ENCODE peak calls at places on chromosomes 6 and 20, in five cellular contexts. G is LoVo, B is heart left ventricle, O is NCI-H774, Z is neuronal stem cell. M is an unnamed sample.

GRCh38 chr6:42727084-42727601 is 4.7 kb upstream of the PRPH2 start:
- DNase-seq in O (no peak), G (no peak), Z (no peak), B (peak), M (no peak)

GRCh38 chr6:91812596-91813274 is 1225.9 kb upstream of the MAP3K7 start:
- DNase-seq in O (no peak), B (no peak), G (no peak), Z (no peak), M (no peak)

GRCh38 chr20:35788796-35789195 is 17.0 kb downstream of the PHF20 start:
- DNase-seq in Z (no peak), O (peak), B (no peak), G (no peak), M (no peak)

GRCh38 chr6:148892247-148892646 is 145.4 kb downstream of the UST start:
- DNase-seq in G (no peak), O (no peak), Z (no peak), B (no peak), M (no peak)

GRCh38 chr20:45470262-45470931 is 844 bp downstream of the WFDC2 start:
- DNase-seq in B (no peak), O (peak), Z (peak), G (no peak), M (peak)

GRCh38 chr6:142075516-142076101 is 57.1 kb upstream of the GJE1 start:
- DNase-seq in O (no peak), G (no peak), B (no peak), Z (no peak), M (no peak)

GRCh38 chr6:25942561-25943147 is 12.2 kb upstream of the SLC17A2 start:
- DNase-seq in O (peak), G (peak), Z (peak), B (no peak), M (peak)

GRCh38 chr20:9344080-9344920 is 170.1 kb upstream of the LAMP5 start:
- DNase-seq in Z (no peak), G (no peak), O (no peak), B (peak), M (no peak)

GRCh38 chr6:145086197-145086596 is 649.1 kb downstream of the EPM2A start:
- DNase-seq in Z (no peak), B (peak), O (no peak), G (no peak), M (peak)

GRCh38 chr20:1509237-1509636 is 18.0 kb upstream of the SIRPB2 start:
- DNase-seq in Z (no peak), G (no peak), O (no peak), B (no peak), M (peak)

GRCh38 chr6:111230351-111231077 is 143.2 kb downstream of the SLC16A10 start:
- DNase-seq in G (no peak), O (no peak), Z (no peak), B (no peak), M (no peak)